ENCODE peak calls at places on chromosomes 12 and 14, in four cellular contexts. W is GM23338, E is aorta, D is suprapubic skin. I is an unnamed sample.

GRCh38 chr14:81656811-81657210 is 123.2 kb upstream of the SEL1L start:
- DNase-seq in W (no peak), E (no peak), D (no peak), I (no peak)

GRCh38 chr12:109827566-109828550 is 5.3 kb downstream of the TRPV4 start:
- DNase-seq in W (no peak), E (peak), D (peak), I (peak)

GRCh38 chr12:50224026-50224692 is 57.0 kb upstream of the CERS5 start:
- DNase-seq in W (peak), E (no peak), D (no peak), I (no peak)

GRCh38 chr12:112419269-112420133 is 754 bp downstream of the PTPN11 start:
- DNase-seq in W (peak), E (peak), D (peak), I (peak)

GRCh38 chr14:75229923-75230792 is 48.5 kb upstream of the FOS start:
- DNase-seq in W (peak), E (no peak), D (no peak), I (peak)

GRCh38 chr12:108788911-108789310 is 57.6 kb upstream of the CORO1C start:
- DNase-seq in W (no peak), E (no peak), D (no peak), I (no peak)

GRCh38 chr12:123614531-123614930 is 12.6 kb downstream of the DDX55 start:
- DNase-seq in W (no peak), E (no peak), D (no peak), I (no peak)

GRCh38 chr12:94560416-94561221 is 89.7 kb downstream of the TMCC3 start:
- DNase-seq in W (peak), E (no peak), D (no peak), I (peak)

GRCh38 chr12:49784756-49785409 is 43.3 kb downstream of the NCKAP5L start:
- DNase-seq in W (no peak), E (no peak), D (no peak), I (no peak)

GRCh38 chr14:58731465-58732330 is 93.9 kb downstream of the DACT1 start:
- DNase-seq in W (no peak), E (no peak), D (no peak), I (no peak)

GRCh38 chr12:19969476-19969875 is 398.9 kb upstream of the PDE3A start:
- DNase-seq in W (no peak), E (no peak), D (no peak), I (no peak)

GRCh38 chr12:19970116-19970515 is 398.2 kb upstream of the PDE3A start:
- DNase-seq in W (no peak), E (no peak), D (no peak), I (no peak)

GRCh38 chr12:19971881-19972280 is 396.5 kb upstream of the PDE3A start:
- DNase-seq in W (no peak), E (no peak), D (no peak), I (no peak)

GRCh38 chr12:19971396-19971802 is 396.9 kb upstream of the PDE3A start:
- DNase-seq in W (peak), E (no peak), D (no peak), I (peak)

DNA sequence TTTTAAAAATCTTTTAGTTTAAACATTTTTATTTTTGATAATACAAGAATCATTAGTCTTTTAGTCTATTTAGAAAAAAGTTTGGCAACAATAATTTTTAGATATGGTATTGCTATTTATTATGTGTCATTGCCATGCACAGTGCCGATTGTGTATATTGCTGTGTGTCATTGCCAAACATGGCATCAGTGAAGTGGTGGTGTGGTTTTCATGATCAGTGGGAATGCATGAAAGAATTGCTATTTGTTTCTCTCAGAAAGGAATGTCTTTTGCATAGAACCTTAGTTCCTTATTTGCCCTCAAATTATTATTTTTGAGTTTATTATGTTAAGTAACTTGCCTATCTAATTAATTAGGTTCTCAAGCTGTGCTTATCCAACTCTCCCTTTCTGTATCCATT is 397.5 kb upstream of the PDE3A start:
- DNase-seq in W (no peak), E (no peak), D (no peak), I (no peak)
- H3K4me3 ChIP-seq in W (no peak), E (no peak), D (no peak), I (no peak)

DNA sequence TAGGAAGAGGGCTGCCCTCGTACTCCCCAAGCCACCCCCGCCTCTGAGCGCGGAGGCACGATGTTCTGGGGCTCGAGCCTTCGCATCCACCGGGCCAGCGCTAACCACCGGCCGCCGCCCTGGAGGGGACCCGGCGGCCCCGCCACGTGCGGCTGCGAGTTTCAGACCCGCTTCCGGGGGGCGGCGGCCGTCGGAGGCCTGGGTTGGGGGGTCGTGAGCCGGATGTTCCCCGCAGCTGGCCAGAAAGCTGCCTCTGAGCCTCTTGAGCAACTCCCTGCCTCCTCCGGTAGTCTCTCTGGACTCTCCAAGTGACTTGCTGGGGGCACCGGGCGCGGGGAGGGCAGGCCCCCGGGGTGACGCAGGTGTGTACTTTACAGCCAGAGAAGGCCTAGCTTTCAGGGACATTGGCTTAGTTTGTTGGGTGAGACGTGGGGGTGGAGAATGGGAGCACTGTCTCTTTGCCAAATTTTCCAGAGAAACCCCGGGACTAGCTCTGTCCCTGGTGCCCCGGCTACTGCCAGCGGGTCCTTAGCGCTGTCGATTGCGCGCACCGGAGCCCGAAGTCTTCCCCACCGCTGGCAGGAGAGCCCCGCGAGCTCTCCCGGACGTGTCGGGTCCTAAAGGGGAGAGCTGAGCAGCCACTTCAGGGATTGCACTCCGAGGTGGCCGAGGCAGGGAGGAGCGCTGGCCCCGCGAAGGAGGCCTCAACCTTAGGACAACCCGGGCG is 15.6 kb downstream of the OTX2 start:
- DNase-seq in W (peak), E (no peak), D (no peak), I (peak)
- H3K4me3 ChIP-seq in W (peak), E (no peak), D (no peak), I (no peak)

GRCh38 chr12:54011665-54012532 is 3.1 kb downstream of the HOXC8 start:
- DNase-seq in W (peak), E (no peak), D (no peak), I (no peak)
- H3K4me3 ChIP-seq in W (no peak), E (no peak), D (peak), I (peak)

DNA sequence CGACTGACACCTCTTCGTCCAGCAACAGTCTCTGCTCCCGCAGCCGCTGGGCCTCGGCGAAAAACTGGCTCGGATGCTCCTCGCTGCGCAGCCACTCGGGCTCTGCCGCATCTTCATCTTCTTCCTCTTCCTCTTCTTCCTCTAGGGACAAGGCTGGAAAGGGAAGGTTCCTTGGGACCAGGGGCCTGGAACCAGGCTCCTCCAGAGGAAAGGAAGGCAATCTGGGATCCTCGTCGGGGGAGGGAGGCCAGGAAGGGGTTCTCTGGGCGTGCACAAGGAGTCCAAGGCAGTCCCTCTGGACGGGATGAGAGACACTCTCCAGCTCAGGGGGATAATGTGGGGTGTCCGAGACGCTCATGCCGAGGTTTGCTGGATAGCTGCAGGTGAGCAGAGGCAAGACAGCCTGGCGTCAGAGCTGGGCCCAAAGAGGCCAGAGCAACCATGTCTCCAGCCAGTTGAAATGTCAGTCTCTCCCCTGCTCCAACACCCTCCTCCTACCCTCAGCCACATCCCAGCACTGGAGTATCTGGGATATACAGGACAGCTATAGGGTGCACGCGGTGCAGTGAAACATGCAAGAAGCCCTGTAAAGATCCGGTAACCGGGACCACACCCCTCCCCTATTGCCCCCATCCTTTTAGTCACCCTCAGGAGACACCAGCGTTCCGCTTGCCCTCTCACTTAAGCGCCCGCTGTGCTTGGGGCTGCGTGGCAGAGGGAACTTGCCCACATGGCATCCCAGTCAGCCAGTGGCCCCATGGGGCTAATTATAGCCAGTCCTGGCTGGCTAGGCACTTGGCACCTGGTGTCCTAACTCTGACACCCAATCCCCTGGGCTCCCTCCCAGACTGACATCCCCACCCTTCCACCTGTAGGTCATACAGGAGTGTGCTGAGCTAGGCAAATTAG is at the start of gene KLHL33:
- DNase-seq in W (peak), E (no peak), D (no peak), I (no peak)
- H3K4me3 ChIP-seq in W (peak), E (no peak), D (peak), I (peak)

GRCh38 chr14:71636076-71636475 is 296.2 kb upstream of the RGS6 start:
- DNase-seq in W (no peak), E (no peak), D (no peak), I (no peak)

GRCh38 chr14:71642715-71643114 is 289.5 kb upstream of the RGS6 start:
- DNase-seq in W (no peak), E (no peak), D (no peak), I (no peak)

GRCh38 chr14:71632440-71632946 is 299.7 kb upstream of the RGS6 start:
- DNase-seq in W (no peak), E (no peak), D (no peak), I (no peak)

GRCh38 chr14:71638523-71639196 is 293.6 kb upstream of the RGS6 start:
- DNase-seq in W (no peak), E (no peak), D (no peak), I (no peak)

DNA sequence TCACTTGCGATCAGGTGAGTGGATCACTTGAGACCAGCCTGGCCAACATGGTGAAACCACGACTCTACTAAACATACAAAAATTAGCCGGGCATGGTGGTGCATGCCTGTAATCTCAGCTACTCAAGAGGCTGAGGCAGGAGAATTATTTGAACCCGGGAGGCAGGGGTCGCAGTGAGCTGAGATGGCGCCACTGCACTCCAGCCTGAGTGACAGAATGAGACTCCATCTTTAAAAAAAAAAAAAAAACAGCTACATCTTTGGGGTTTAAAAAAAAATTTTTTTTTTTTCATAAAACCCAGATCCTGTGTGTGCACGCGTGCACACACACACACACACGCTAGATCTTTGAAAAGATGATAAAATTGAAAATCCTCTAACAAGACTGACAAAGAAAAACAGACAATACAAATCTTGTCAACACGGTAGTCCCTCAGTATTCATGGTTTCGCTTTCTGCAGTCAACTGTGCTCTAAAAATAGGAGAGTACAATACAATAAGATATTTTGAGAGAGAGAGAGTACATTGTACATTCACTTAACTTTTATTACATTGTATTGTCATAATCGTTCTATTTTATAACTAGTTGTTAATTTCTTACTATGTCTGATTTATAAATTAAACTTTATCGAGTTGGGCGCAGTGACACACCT is 295.3 kb upstream of the RGS6 start:
- DNase-seq in W (no peak), E (no peak), D (no peak), I (no peak)
- H3K4me3 ChIP-seq in W (no peak), E (no peak), D (no peak), I (no peak)

GRCh38 chr12:55745361-55746146 is 2.6 kb downstream of the GDF11 start:
- DNase-seq in W (peak), E (no peak), D (no peak), I (no peak)
- H3K4me3 ChIP-seq in W (peak), E (no peak), D (no peak), I (peak)

DNA sequence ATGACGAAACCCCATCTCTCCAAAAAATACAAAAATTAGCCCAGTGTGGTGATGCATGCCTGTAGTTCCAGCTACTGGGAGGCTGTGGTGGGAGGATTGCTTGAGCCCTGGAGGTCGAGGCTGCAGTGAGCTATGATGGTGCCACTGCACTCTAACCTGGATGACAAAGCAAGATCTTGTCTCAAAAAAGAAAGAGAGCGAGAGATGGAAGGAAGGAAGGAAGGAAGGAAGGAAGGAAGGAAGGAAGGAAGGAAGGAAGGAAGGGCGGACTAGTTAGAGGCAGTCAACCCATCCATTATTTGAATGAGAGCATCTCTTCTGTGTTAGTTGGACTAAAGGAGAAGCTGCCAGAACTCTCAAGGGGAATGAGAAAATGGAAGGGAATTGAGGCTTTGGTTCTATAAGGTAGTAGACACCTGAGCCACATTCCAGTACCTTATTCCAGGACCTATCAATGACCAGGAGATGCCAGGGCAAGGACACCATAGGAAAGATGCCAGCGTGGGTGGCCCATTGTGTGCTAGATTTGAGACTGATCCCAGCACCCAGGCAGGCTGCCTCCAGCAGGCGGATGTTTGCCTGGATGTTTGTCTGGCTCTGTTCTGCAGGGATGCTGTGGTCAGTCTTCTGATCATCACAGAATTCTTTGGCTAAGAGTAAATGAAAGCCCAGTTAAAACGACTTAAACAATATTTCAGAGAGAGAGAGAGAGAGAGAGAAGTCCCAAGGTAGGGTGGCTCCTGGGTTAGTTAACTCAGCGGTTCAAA is 11.5 kb upstream of the P2RX7 start:
- DNase-seq in W (no peak), E (no peak), D (no peak), I (no peak)
- H3K4me3 ChIP-seq in W (no peak), E (no peak), D (no peak), I (no peak)